ENCODE peak calls at places on chromosome 17, in ten cellular contexts. J, D, P, A, O, W, N, Z, H and I are unnamed samples.

GRCh38 chr17:60330731-60331130 is 61.2 kb downstream of the USP32 start:
- DNase-seq in J (no peak), N (no peak), P (no peak), W (no peak), H (no peak), O (no peak), D (no peak), Z (no peak), A (no peak), I (no peak)

GRCh38 chr17:45432405-45433113 is at the start of gene ARHGAP27:
- DNase-seq in P (no peak), A (no peak), H (no peak), D (peak), N (no peak), J (peak), O (no peak), Z (no peak), W (no peak), I (peak)

GRCh38 chr17:45332989-45333701 is 16.3 kb upstream of the MAP3K14 start:
- DNase-seq in J (peak), O (no peak), D (no peak), P (no peak), N (no peak), A (peak), W (no peak), Z (no peak), H (no peak), I (no peak)

GRCh38 chr17:37888881-37889280 is 35.3 kb upstream of the TBC1D3K start:
- DNase-seq in Z (no peak), H (no peak), J (no peak), A (no peak), W (no peak), P (no peak), D (no peak), O (no peak), N (no peak), I (no peak)

GRCh38 chr17:12909046-12909445 is 108.8 kb downstream of the ELAC2 start:
- DNase-seq in H (no peak), P (no peak), J (no peak), D (no peak), N (no peak), O (no peak), Z (no peak), A (no peak), W (no peak), I (no peak)

GRCh38 chr17:81341347-81342061 is 46.4 kb upstream of the SLC38A10 start:
- DNase-seq in D (no peak), O (no peak), N (no peak), A (no peak), Z (no peak), J (no peak), H (no peak), P (no peak), W (no peak), I (no peak)

GRCh38 chr17:68868708-68869107 is 86.5 kb downstream of the ABCA8 start:
- DNase-seq in W (no peak), D (no peak), N (no peak), Z (no peak), H (no peak), P (no peak), O (no peak), J (no peak), A (no peak), I (no peak)

GRCh38 chr17:9645858-9646555 is 690 bp downstream of the USP43 start:
- DNase-seq in N (no peak), W (no peak), A (no peak), H (no peak), P (peak), J (peak), O (no peak), D (peak), Z (no peak), I (peak)

GRCh38 chr17:7328840-7329359 is at the start of gene NEURL4:
- DNase-seq in Z (no peak), W (no peak), J (peak), D (no peak), N (no peak), P (no peak), H (no peak), A (peak), O (no peak), I (no peak)

GRCh38 chr17:20263595-20263994 is 203.7 kb downstream of the LGALS9B start:
- DNase-seq in J (peak), P (no peak), A (no peak), Z (no peak), O (no peak), W (no peak), D (no peak), H (no peak), N (no peak), I (no peak)

GRCh38 chr17:65633146-65633881 is 71.9 kb upstream of the AXIN2 start:
- DNase-seq in N (no peak), D (no peak), O (no peak), W (no peak), J (no peak), P (no peak), H (no peak), A (no peak), Z (no peak), I (no peak)

GRCh38 chr17:63116967-63117366 is 150.9 kb downstream of the TANC2 start:
- DNase-seq in J (no peak), D (no peak), P (no peak), H (no peak), O (no peak), N (peak), Z (peak), W (no peak), A (no peak), I (peak)

GRCh38 chr17:4463818-4464501 is 30.2 kb downstream of the SPNS3 start:
- DNase-seq in P (no peak), W (no peak), A (no peak), J (no peak), H (no peak), N (peak), O (no peak), D (no peak), Z (no peak), I (no peak)

GRCh38 chr17:74815671-74816370 is 39.7 kb upstream of the NAT9 start:
- DNase-seq in A (no peak), J (no peak), N (no peak), P (no peak), W (no peak), H (no peak), O (no peak), D (no peak), Z (no peak), I (peak)

GRCh38 chr17:8629371-8630226 is 926 bp downstream of the MYH10 start:
- DNase-seq in P (peak), W (no peak), J (peak), Z (no peak), N (no peak), O (no peak), D (peak), A (peak), H (peak), I (peak)

GRCh38 chr17:1617620-1618174 is 10.9 kb downstream of the SLC43A2 start:
- DNase-seq in Z (no peak), P (peak), W (no peak), N (no peak), A (no peak), J (peak), O (no peak), H (no peak), D (no peak), I (no peak)

GRCh38 chr17:68455756-68456528 is 1.4 kb downstream of the WIPI1 start:
- DNase-seq in P (no peak), H (no peak), N (no peak), O (no peak), J (peak), Z (peak), W (no peak), A (no peak), D (no peak), I (no peak)

GRCh38 chr17:66605561-66605960 is 229.4 kb upstream of the CACNG5 start:
- DNase-seq in D (no peak), O (no peak), A (no peak), P (no peak), J (no peak), N (no peak), W (no peak), H (no peak), Z (no peak), I (no peak)

GRCh38 chr17:76153640-76154039 is 12.6 kb upstream of the FOXJ1 start:
- DNase-seq in O (no peak), J (peak), W (no peak), Z (peak), H (no peak), D (peak), N (no peak), A (peak), P (no peak), I (no peak)

GRCh38 chr17:17030515-17031211 is 11.6 kb upstream of the MPRIP start:
- DNase-seq in Z (no peak), O (no peak), P (no peak), N (no peak), W (no peak), A (no peak), D (peak), H (no peak), J (no peak), I (no peak)

GRCh38 chr17:79075861-79076406 is 1.3 kb downstream of the ENGASE start:
- DNase-seq in D (no peak), P (no peak), N (no peak), Z (no peak), J (no peak), A (no peak), O (no peak), H (no peak), W (peak), I (no peak)

GRCh38 chr17:29931253-29931932 is 1.4 kb upstream of the SSH2 start:
- DNase-seq in J (peak), W (peak), P (peak), A (peak), N (peak), H (peak), O (peak), Z (peak), D (no peak), I (peak)

GRCh38 chr17:27573971-27574525 is 56.9 kb upstream of the LGALS9 start:
- DNase-seq in Z (peak), D (no peak), H (no peak), N (no peak), P (no peak), A (no peak), J (peak), O (no peak), W (no peak), I (no peak)

GRCh38 chr17:28151001-28151400 is 108.5 kb downstream of the NLK start:
- DNase-seq in D (no peak), O (no peak), W (no peak), P (no peak), Z (no peak), A (no peak), J (no peak), H (no peak), N (no peak), I (no peak)

GRCh38 chr17:6831662-6832263 is at the start of gene TEKT1:
- DNase-seq in W (peak), O (peak), P (peak), N (peak), D (peak), A (peak), H (peak), Z (peak), J (peak), I (peak)

GRCh38 chr17:42520540-42520951 is 15.5 kb upstream of the NAGLU start:
- DNase-seq in D (no peak), N (no peak), W (no peak), P (no peak), J (no peak), A (no peak), Z (no peak), H (no peak), O (no peak), I (no peak)

GRCh38 chr17:15513859-15514446 is 46.5 kb upstream of the CDRT4 start:
- DNase-seq in A (no peak), O (no peak), W (no peak), D (no peak), J (no peak), N (no peak), H (no peak), P (no peak), Z (no peak), I (no peak)

GRCh38 chr17:77216435-77216980 is 75.7 kb downstream of the SEC14L1 start:
- DNase-seq in Z (no peak), A (no peak), W (no peak), P (no peak), J (no peak), N (no peak), D (no peak), H (no peak), O (no peak), I (no peak)

GRCh38 chr17:27295945-27296344 is 2.0 kb downstream of the WSB1 start:
- DNase-seq in Z (no peak), N (no peak), O (no peak), H (no peak), D (no peak), A (no peak), P (no peak), J (peak), W (no peak), I (no peak)

GRCh38 chr17:74870512-74870911 is 2.3 kb downstream of the FDXR start:
- DNase-seq in O (no peak), W (no peak), P (no peak), H (no peak), J (peak), D (peak), A (no peak), Z (peak), N (no peak), I (no peak)

GRCh38 chr17:64004903-64005733 is 7.0 kb downstream of the PRR29 start:
- DNase-seq in J (no peak), H (no peak), Z (no peak), D (no peak), W (no peak), O (no peak), N (no peak), P (no peak), A (no peak), I (no peak)

GRCh38 chr17:39400547-39401411 is 647 bp downstream of the FBXL20 start:
- DNase-seq in A (peak), H (peak), Z (no peak), J (peak), P (no peak), W (no peak), N (no peak), D (no peak), O (no peak), I (no peak)

GRCh38 chr17:15466131-15466530 is 1.3 kb downstream of the CDRT4 start:
- DNase-seq in Z (no peak), D (no peak), P (no peak), W (no peak), O (no peak), J (no peak), H (no peak), A (no peak), N (no peak), I (no peak)

GRCh38 chr17:82889496-82890338 is 49.9 kb upstream of the ZNF750 start:
- DNase-seq in P (no peak), A (no peak), D (peak), N (no peak), Z (no peak), H (no peak), J (no peak), O (no peak), W (no peak), I (peak)